ENCODE peak calls at places on chromosomes 3 and 15, in seven cellular contexts. N, H, K, Z, G, E and W are unnamed samples.

GRCh38 chr15:29668120-29668602 is 154.1 kb downstream of the TJP1 start:
- DNase-seq in K (no peak), N (peak; percentile 97), G (peak; percentile 82), H (peak; percentile 69), Z (peak; percentile 35), E (peak; percentile 32), W (peak; percentile 58)

GRCh38 chr15:36737430-36737891 is 158.0 kb downstream of the CDIN1 start:
- DNase-seq in G (peak; percentile 8), E (no peak), Z (no peak), N (no peak), K (no peak), H (no peak), W (no peak)

GRCh38 chr3:119181765-119182164 is 8.4 kb downstream of the UPK1B start:
- DNase-seq in K (no peak), G (peak; percentile 39), E (no peak), Z (no peak), H (no peak), N (peak; percentile 97), W (no peak)

GRCh38 chr3:134211797-134212196 is 38.9 kb downstream of the RYK start:
- DNase-seq in Z (no peak), N (peak; percentile 36), H (no peak), E (no peak), G (no peak), K (no peak), W (peak; percentile 66)

GRCh38 chr3:11582123-11582968 is 61.4 kb downstream of the VGLL4 start:
- DNase-seq in H (no peak), Z (peak; percentile 86), N (no peak), E (peak; percentile 72), K (no peak), G (no peak), W (peak; percentile 15)

GRCh38 chr15:74274485-74275038 is 38.4 kb downstream of the CCDC33 start:
- DNase-seq in Z (no peak), N (no peak), E (no peak), H (no peak), G (no peak), K (no peak), W (no peak)

GRCh38 chr15:51307325-51307724 is 31.1 kb downstream of the CYP19A1 start:
- DNase-seq in N (no peak), G (no peak), K (no peak), Z (no peak), E (no peak), H (no peak), W (no peak)

GRCh38 chr15:20659265-20659664 is 117.7 kb upstream of the GOLGA6L6 start:
- DNase-seq in K (no peak), E (no peak), N (no peak), H (no peak), Z (no peak), G (no peak), W (no peak)

GRCh38 chr3:102348904-102349303 is 85.9 kb upstream of the ZPLD1 start:
- DNase-seq in N (no peak), G (no peak), H (no peak), Z (no peak), E (no peak), K (no peak), W (no peak)

GRCh38 chr3:158727499-158728377 is 4.5 kb downstream of the RARRES1 start:
- DNase-seq in N (peak; percentile 79), Z (peak; percentile 49), H (no peak), K (peak; percentile 42), G (peak; percentile 86), E (peak; percentile 86), W (peak; percentile 90)

GRCh38 chr3:86914651-86915050 is 76.3 kb downstream of the VGLL3 start:
- DNase-seq in H (no peak), E (no peak), K (no peak), Z (no peak), N (no peak), G (no peak), W (no peak)

GRCh38 chr15:62392411-62392810 is 227.3 kb upstream of the C2CD4B start:
- DNase-seq in E (no peak), H (no peak), N (peak; percentile 5), G (no peak), Z (no peak), K (no peak), W (no peak)

GRCh38 chr15:72402726-72403125 is 4.6 kb downstream of the TMEM202 start:
- DNase-seq in G (no peak), Z (no peak), N (no peak), K (no peak), E (no peak), H (no peak), W (no peak)

GRCh38 chr15:86036243-86036642 is 43.4 kb upstream of the AGBL1 start:
- DNase-seq in N (no peak), G (no peak), E (no peak), Z (no peak), K (no peak), H (no peak), W (no peak)

GRCh38 chr15:86040360-86041095 is 39.1 kb upstream of the AGBL1 start:
- DNase-seq in K (no peak), Z (no peak), H (no peak), N (no peak), G (no peak), E (no peak), W (no peak)

GRCh38 chr15:86034904-86035303 is 44.8 kb upstream of the AGBL1 start:
- DNase-seq in E (no peak), Z (no peak), K (no peak), G (no peak), N (no peak), H (no peak), W (no peak)

GRCh38 chr15:86038491-86038890 is 41.2 kb upstream of the AGBL1 start:
- DNase-seq in Z (no peak), N (no peak), E (no peak), K (no peak), G (no peak), H (no peak), W (no peak)
- TF ChIP-seq POLR2A in Z (no peak), N (no peak), E (no peak), K (no peak), G (no peak), H (no peak), W (no peak)

DNA sequence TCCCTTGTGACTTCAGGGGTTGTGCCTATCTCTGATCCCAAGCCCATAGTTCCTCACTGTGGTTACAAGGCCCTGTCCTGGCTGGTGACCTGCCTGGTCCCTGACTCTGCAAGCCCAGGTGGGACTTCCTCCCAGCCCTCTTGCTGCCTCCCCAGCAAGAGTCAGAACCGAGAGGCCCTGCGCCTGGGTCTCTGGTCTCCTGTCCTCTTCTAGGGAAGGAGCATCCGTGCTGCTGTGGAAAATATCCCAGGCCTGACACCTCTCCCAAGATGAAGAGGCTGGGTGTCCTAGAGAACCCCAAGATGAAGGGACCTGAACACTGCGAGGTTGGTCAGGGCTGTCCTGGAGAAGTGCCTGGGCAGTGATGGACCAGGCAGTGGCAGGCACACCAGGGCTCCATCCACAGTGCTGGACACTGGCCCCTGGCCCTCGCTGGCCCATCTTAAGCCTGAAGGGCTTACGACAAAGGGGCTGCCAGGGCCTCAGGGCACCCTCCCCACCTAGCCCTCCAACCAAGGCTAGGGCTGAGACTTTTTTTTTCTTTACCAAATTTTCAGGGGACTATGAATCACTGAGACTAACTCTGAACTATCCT is 32.7 kb downstream of the PTH1R start:
- DNase-seq in H (peak; percentile 39), E (no peak), Z (no peak), G (no peak), N (no peak), K (no peak), W (no peak)
- TF ChIP-seq POLR2A in H (no peak), E (no peak), Z (no peak), G (no peak), N (no peak), K (no peak), W (no peak)

GRCh38 chr3:69121513-69121912 is 882 bp downstream of the LMOD3 start:
- DNase-seq in G (no peak), E (no peak), H (no peak), K (no peak), Z (no peak), N (no peak), W (no peak)
- TF ChIP-seq POLR2A in G (no peak), E (no peak), H (no peak), K (no peak), Z (no peak), N (no peak), W (no peak)

GRCh38 chr3:105398407-105398806 is 31.7 kb downstream of the ALCAM start:
- DNase-seq in E (no peak), G (no peak), K (no peak), N (no peak), H (no peak), Z (no peak), W (no peak)

GRCh38 chr3:105399611-105400010 is 32.9 kb downstream of the ALCAM start:
- DNase-seq in Z (no peak), H (no peak), E (no peak), K (no peak), G (no peak), N (no peak), W (no peak)

GRCh38 chr3:105401254-105401653 is 34.5 kb downstream of the ALCAM start:
- DNase-seq in H (no peak), Z (no peak), G (no peak), E (no peak), K (no peak), N (no peak), W (no peak)

GRCh38 chr3:105397974-105398373 is 31.3 kb downstream of the ALCAM start:
- DNase-seq in N (no peak), E (no peak), G (no peak), H (no peak), Z (no peak), K (no peak), W (no peak)

DNA sequence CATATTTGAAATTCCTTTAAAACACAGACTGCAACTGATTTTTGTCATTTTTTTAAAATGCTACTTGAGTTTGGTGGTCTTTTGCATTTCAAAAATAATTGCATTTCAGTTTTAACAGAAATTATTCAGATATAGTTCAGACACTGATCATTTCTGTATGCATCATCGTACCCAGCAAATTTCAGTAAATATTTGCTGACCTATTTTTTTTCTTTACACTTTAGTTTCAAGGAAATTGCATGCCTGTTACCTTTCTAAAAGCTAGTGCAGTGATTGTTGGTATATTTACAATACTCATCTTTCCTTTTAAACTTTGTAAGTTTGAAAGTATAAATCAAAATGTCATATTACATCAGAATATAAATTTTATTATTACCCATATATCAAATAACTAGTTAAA is 32.4 kb downstream of the ALCAM start:
- DNase-seq in H (no peak), G (no peak), N (no peak), Z (no peak), K (no peak), E (no peak), W (no peak)
- TF ChIP-seq POLR2A in H (no peak), G (no peak), N (no peak), Z (no peak), K (no peak), E (no peak), W (no peak)

GRCh38 chr3:14947105-14947885 is at the start of gene NR2C2:
- DNase-seq in Z (peak; percentile 86), H (peak; percentile 93), G (peak; percentile 79), N (peak; percentile 85), E (peak; percentile 86), K (peak; percentile 77), W (peak; percentile 94)
- TF ChIP-seq POLR2A in Z (peak; percentile 80), H (peak; percentile 82), G (peak; percentile 66), N (peak; percentile 83), E (peak; percentile 85), K (peak; percentile 89), W (peak; percentile 94)

DNA sequence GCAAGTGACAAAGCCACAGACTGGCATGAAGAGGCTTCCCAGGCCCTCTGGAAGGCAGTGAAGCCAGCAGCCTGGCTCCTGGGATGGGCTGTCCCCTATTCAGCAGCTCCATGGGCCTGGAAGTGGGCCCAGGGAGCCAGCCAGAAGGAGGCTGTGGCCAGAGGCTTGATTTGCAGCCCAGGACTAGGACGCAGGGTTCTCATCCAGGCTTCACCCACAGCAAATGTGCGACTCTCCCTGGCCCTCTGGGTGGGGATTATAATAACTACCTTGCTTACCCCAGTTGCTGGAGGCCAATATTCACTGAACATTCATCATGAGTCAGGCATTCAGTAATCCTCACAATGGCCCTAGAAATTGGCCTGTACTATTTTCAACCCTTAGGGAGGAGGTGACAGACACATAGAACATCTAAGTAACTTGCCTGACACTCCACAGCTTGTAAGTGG is 24.6 kb upstream of the SRP14 start:
- DNase-seq in G (peak; percentile 75), E (no peak), K (no peak), N (peak; percentile 43), Z (no peak), H (no peak), W (no peak)
- TF ChIP-seq POLR2A in G (no peak), E (no peak), K (no peak), N (no peak), Z (no peak), H (no peak), W (no peak)